ENCODE peak calls at places on chromosomes 12 and 14, in six cellular contexts. E is lung; Q is dorsolateral prefrontal cortex; I is CD4-positive, CD25-positive, alpha-beta regulatory T cell; H is psoas muscle; P is astrocyte. M is an unnamed sample.

GRCh38 chr12:62689042-62689839 is 222.6 kb downstream of the MON2 start:
- DNase-seq in E (no peak), Q (no peak), I (no peak), H (no peak), P (peak; percentile 38), M (no peak)

GRCh38 chr12:54981796-54982195 is 2.8 kb downstream of the TESPA1 start:
- DNase-seq in E (no peak), Q (no peak), I (no peak), H (no peak), P (no peak), M (no peak)

GRCh38 chr12:62912644-62913043 is 22.3 kb downstream of the PPM1H start:
- DNase-seq in E (no peak), Q (no peak), I (no peak), H (no peak), P (no peak), M (peak; percentile 37)

GRCh38 chr14:105382343-105383082 is 15.8 kb upstream of the TEX22 start:
- DNase-seq in E (no peak), Q (no peak), I (no peak), H (no peak), P (no peak), M (no peak)

GRCh38 chr14:91940209-91940608 is 7.3 kb downstream of the FBLN5 start:
- DNase-seq in E (no peak), Q (no peak), I (no peak), H (no peak), P (no peak), M (no peak)

GRCh38 chr14:94707494-94707893 is 62.4 kb downstream of the GSC start:
- DNase-seq in E (no peak), Q (no peak), I (no peak), H (no peak), P (no peak), M (no peak)

GRCh38 chr14:37170237-37170636 is 2.2 kb downstream of the SLC25A21 start:
- DNase-seq in E (no peak), Q (no peak), I (no peak), H (no peak), P (no peak), M (no peak)

GRCh38 chr14:69059658-69060648 is 80.9 kb upstream of the ACTN1 start:
- DNase-seq in E (peak; percentile 55), Q (no peak), I (no peak), H (peak; percentile 24), P (peak; percentile 98), M (no peak)

GRCh38 chr14:77268989-77269595 is 1.9 kb downstream of the NGB start:
- DNase-seq in E (no peak), Q (no peak), I (no peak), H (no peak), P (no peak), M (peak; percentile 35)

GRCh38 chr12:131264625-131265024 is 310.9 kb downstream of the ADGRD1 start:
- DNase-seq in E (no peak), Q (no peak), I (no peak), H (no peak), P (no peak), M (no peak)

GRCh38 chr12:103997277-103997900 is 31.7 kb downstream of the TDG start:
- DNase-seq in E (no peak), Q (no peak), I (no peak), H (peak; percentile 25), P (peak; percentile 39), M (no peak)

GRCh38 chr12:93624595-93625294 is 52.3 kb downstream of the SOCS2 start:
- DNase-seq in E (peak; percentile 3), Q (no peak), I (no peak), H (no peak), P (peak; percentile 96), M (no peak)

GRCh38 chr12:115817399-115817798 is 460.1 kb downstream of the MED13L start:
- DNase-seq in E (no peak), Q (no peak), I (no peak), H (no peak), P (no peak), M (no peak)

GRCh38 chr14:104692939-104693315 is 3.5 kb downstream of the INF2 start:
- DNase-seq in E (no peak), Q (no peak), I (no peak), H (no peak), P (no peak), M (no peak)

GRCh38 chr14:101478796-101479410 is 82.4 kb upstream of the DIO3 start:
- DNase-seq in E (no peak), Q (peak; percentile 12), I (no peak), H (no peak), P (no peak), M (no peak)

GRCh38 chr12:124512667-124513296 is 54.6 kb downstream of the NCOR2 start:
- DNase-seq in E (peak; percentile 93), Q (peak; percentile 82), I (no peak), H (peak; percentile 93), P (peak; percentile 96), M (no peak)
- H3K4me3 ChIP-seq in E (no peak overlapping the region), Q (no peak overlapping the region), I (no peak overlapping the region), H (no peak overlapping the region), P (peak overlapping the region; percentile 27), M (no peak overlapping the region)

GRCh38 chr14:87076146-87076545 is 916.8 kb downstream of the GALC start:
- DNase-seq in E (no peak), Q (no peak), I (no peak), H (no peak), P (no peak), M (no peak)
- H3K4me3 ChIP-seq in E (no peak overlapping the region), Q (no peak overlapping the region), I (no peak overlapping the region), H (no peak overlapping the region), P (no peak overlapping the region), M (no peak overlapping the region)

GRCh38 chr12:99005601-99006000 is 360.5 kb downstream of the APAF1 start:
- DNase-seq in E (no peak), Q (no peak), I (no peak), H (no peak), P (no peak), M (no peak)
- H3K4me3 ChIP-seq in E (no peak overlapping the region), Q (no peak overlapping the region), I (no peak overlapping the region), H (no peak overlapping the region), P (no peak overlapping the region), M (no peak overlapping the region)

GRCh38 chr12:85834378-85834777 is 1.8 kb downstream of the RASSF9 start:
- DNase-seq in E (no peak), Q (no peak), I (no peak), H (no peak), P (no peak), M (no peak)
- H3K4me3 ChIP-seq in E (no peak overlapping the region), Q (no peak overlapping the region), I (no peak overlapping the region), H (peak overlapping the region; percentile 64), P (peak overlapping the region; percentile 72), M (no peak overlapping the region)